ENCODE peak calls at places on chromosomes 13 and 19, in six cellular contexts. One of them, this sample, is unnamed.

GRCh38 chr19:45171211-45171623 is 6.8 kb downstream of the TRAPPC6A start:
- DNase-seq in T-helper 17 cell: peak
- DNase-seq in brain pericyte: no peak
- DNase-seq in colonic mucosa: no peak
- DNase-seq in A673: no peak
- DNase-seq in stimulated activated CD4-positive, alpha-beta T cell treated with anti-CD3 and anti-CD28 coated beads, Interleukin-2, amount 100 ng/mL, for 24 hours: peak
- DNase-seq in this sample: peak

GRCh38 chr13:52615817-52616216 is 26.4 kb upstream of the HNRNPA1L2 start:
- DNase-seq in T-helper 17 cell: no peak
- DNase-seq in brain pericyte: no peak
- DNase-seq in colonic mucosa: no peak
- DNase-seq in A673: peak
- DNase-seq in stimulated activated CD4-positive, alpha-beta T cell treated with anti-CD3 and anti-CD28 coated beads, Interleukin-2, amount 100 ng/mL, for 24 hours: no peak
- DNase-seq in this sample: no peak

GRCh38 chr13:109385161-109385560 is 401.2 kb downstream of the IRS2 start:
- DNase-seq in T-helper 17 cell: no peak
- DNase-seq in brain pericyte: no peak
- DNase-seq in colonic mucosa: no peak
- DNase-seq in A673: no peak
- DNase-seq in stimulated activated CD4-positive, alpha-beta T cell treated with anti-CD3 and anti-CD28 coated beads, Interleukin-2, amount 100 ng/mL, for 24 hours: no peak
- DNase-seq in this sample: no peak

GRCh38 chr19:3536429-3537100 is 2.4 kb upstream of the TEKTIP1 start:
- DNase-seq in T-helper 17 cell: no peak
- DNase-seq in brain pericyte: no peak
- DNase-seq in colonic mucosa: no peak
- DNase-seq in A673: no peak
- DNase-seq in stimulated activated CD4-positive, alpha-beta T cell treated with anti-CD3 and anti-CD28 coated beads, Interleukin-2, amount 100 ng/mL, for 24 hours: no peak
- DNase-seq in this sample: no peak

GRCh38 chr13:103898481-103898880 is 832.3 kb upstream of the SLC10A2 start:
- DNase-seq in T-helper 17 cell: no peak
- DNase-seq in brain pericyte: no peak
- DNase-seq in colonic mucosa: no peak
- DNase-seq in A673: no peak
- DNase-seq in stimulated activated CD4-positive, alpha-beta T cell treated with anti-CD3 and anti-CD28 coated beads, Interleukin-2, amount 100 ng/mL, for 24 hours: no peak
- DNase-seq in this sample: no peak

GRCh38 chr13:93984876-93985275 is 494.6 kb downstream of the DCT start:
- DNase-seq in T-helper 17 cell: no peak
- DNase-seq in brain pericyte: no peak
- DNase-seq in colonic mucosa: no peak
- DNase-seq in A673: no peak
- DNase-seq in stimulated activated CD4-positive, alpha-beta T cell treated with anti-CD3 and anti-CD28 coated beads, Interleukin-2, amount 100 ng/mL, for 24 hours: no peak
- DNase-seq in this sample: no peak

GRCh38 chr13:46126552-46127171 is 21.8 kb upstream of the CPB2 start:
- DNase-seq in T-helper 17 cell: peak
- DNase-seq in brain pericyte: peak
- DNase-seq in colonic mucosa: peak
- DNase-seq in A673: peak
- DNase-seq in stimulated activated CD4-positive, alpha-beta T cell treated with anti-CD3 and anti-CD28 coated beads, Interleukin-2, amount 100 ng/mL, for 24 hours: peak
- DNase-seq in this sample: peak

GRCh38 chr19:5687360-5688198 is 2.5 kb upstream of the RPL36 start:
- DNase-seq in T-helper 17 cell: no peak
- DNase-seq in brain pericyte: no peak
- DNase-seq in colonic mucosa: no peak
- DNase-seq in A673: no peak
- DNase-seq in stimulated activated CD4-positive, alpha-beta T cell treated with anti-CD3 and anti-CD28 coated beads, Interleukin-2, amount 100 ng/mL, for 24 hours: no peak
- DNase-seq in this sample: no peak

GRCh38 chr19:5805465-5806132 is 732 bp downstream of the NRTN start:
- DNase-seq in T-helper 17 cell: peak
- DNase-seq in brain pericyte: no peak
- DNase-seq in colonic mucosa: peak
- DNase-seq in A673: peak
- DNase-seq in stimulated activated CD4-positive, alpha-beta T cell treated with anti-CD3 and anti-CD28 coated beads, Interleukin-2, amount 100 ng/mL, for 24 hours: peak
- DNase-seq in this sample: peak

GRCh38 chr13:60922526-60923231 is 493.0 kb downstream of the PCDH20 start:
- DNase-seq in T-helper 17 cell: no peak
- DNase-seq in brain pericyte: no peak
- DNase-seq in colonic mucosa: no peak
- DNase-seq in A673: no peak
- DNase-seq in stimulated activated CD4-positive, alpha-beta T cell treated with anti-CD3 and anti-CD28 coated beads, Interleukin-2, amount 100 ng/mL, for 24 hours: no peak
- DNase-seq in this sample: no peak

GRCh38 chr13:33446821-33447481 is 161.4 kb upstream of the STARD13 start:
- DNase-seq in T-helper 17 cell: no peak
- DNase-seq in brain pericyte: no peak
- DNase-seq in colonic mucosa: no peak
- DNase-seq in A673: peak
- DNase-seq in stimulated activated CD4-positive, alpha-beta T cell treated with anti-CD3 and anti-CD28 coated beads, Interleukin-2, amount 100 ng/mL, for 24 hours: no peak
- DNase-seq in this sample: no peak

GRCh38 chr19:41499899-41500298 is 56.9 kb downstream of the ERICH4 start:
- DNase-seq in T-helper 17 cell: no peak
- DNase-seq in brain pericyte: no peak
- DNase-seq in colonic mucosa: no peak
- DNase-seq in A673: no peak
- DNase-seq in stimulated activated CD4-positive, alpha-beta T cell treated with anti-CD3 and anti-CD28 coated beads, Interleukin-2, amount 100 ng/mL, for 24 hours: no peak
- DNase-seq in this sample: no peak

GRCh38 chr19:18434411-18435184 is 3.3 kb downstream of the ISYNA1 start:
- DNase-seq in T-helper 17 cell: no peak
- DNase-seq in brain pericyte: no peak
- DNase-seq in colonic mucosa: no peak
- DNase-seq in A673: peak
- DNase-seq in stimulated activated CD4-positive, alpha-beta T cell treated with anti-CD3 and anti-CD28 coated beads, Interleukin-2, amount 100 ng/mL, for 24 hours: no peak
- DNase-seq in this sample: no peak

GRCh38 chr19:56707821-56708220 is 36.3 kb upstream of the ZNF835 start:
- DNase-seq in T-helper 17 cell: no peak
- DNase-seq in brain pericyte: no peak
- DNase-seq in colonic mucosa: no peak
- DNase-seq in A673: no peak
- DNase-seq in stimulated activated CD4-positive, alpha-beta T cell treated with anti-CD3 and anti-CD28 coated beads, Interleukin-2, amount 100 ng/mL, for 24 hours: no peak
- DNase-seq in this sample: no peak

GRCh38 chr19:42313096-42313839 is at the start of gene TMEM145:
- DNase-seq in T-helper 17 cell: no peak
- DNase-seq in brain pericyte: no peak
- DNase-seq in colonic mucosa: no peak
- DNase-seq in A673: peak
- DNase-seq in stimulated activated CD4-positive, alpha-beta T cell treated with anti-CD3 and anti-CD28 coated beads, Interleukin-2, amount 100 ng/mL, for 24 hours: peak
- DNase-seq in this sample: peak

GRCh38 chr19:5166262-5166661 is 174.3 kb downstream of the PTPRS start:
- DNase-seq in T-helper 17 cell: no peak
- DNase-seq in brain pericyte: no peak
- DNase-seq in colonic mucosa: no peak
- DNase-seq in A673: no peak
- DNase-seq in stimulated activated CD4-positive, alpha-beta T cell treated with anti-CD3 and anti-CD28 coated beads, Interleukin-2, amount 100 ng/mL, for 24 hours: no peak
- DNase-seq in this sample: no peak

GRCh38 chr19:33678796-33679195 is 57.0 kb downstream of the CHST8 start:
- DNase-seq in T-helper 17 cell: no peak
- DNase-seq in brain pericyte: no peak
- DNase-seq in colonic mucosa: no peak
- DNase-seq in A673: peak
- DNase-seq in stimulated activated CD4-positive, alpha-beta T cell treated with anti-CD3 and anti-CD28 coated beads, Interleukin-2, amount 100 ng/mL, for 24 hours: no peak
- DNase-seq in this sample: no peak

GRCh38 chr19:6590458-6591319 is at the start of gene CD70:
- DNase-seq in T-helper 17 cell: peak
- DNase-seq in brain pericyte: no peak
- DNase-seq in colonic mucosa: no peak
- DNase-seq in A673: peak
- DNase-seq in stimulated activated CD4-positive, alpha-beta T cell treated with anti-CD3 and anti-CD28 coated beads, Interleukin-2, amount 100 ng/mL, for 24 hours: peak
- DNase-seq in this sample: peak

This sample was measured in activated naive CD4-positive, alpha-beta T cell treated with Interleukin-2 at 50 U/mL for 16 hours.